ENCODE peak calls at places on chromosomes 16 and 17, in nine cellular contexts. One of them, this sample, is unnamed.

GRCh38 chr17:64244165-64244564 is 18.9 kb downstream of the TEX2 start:
- DNase-seq in astrocyte of the spinal cord: no peak
- DNase-seq in heart left ventricle: no peak
- DNase-seq in heart right ventricle: no peak
- DNase-seq in AG04449: no peak
- DNase-seq in cardiac fibroblast: peak; percentile 64
- DNase-seq in OCI-LY7: no peak
- DNase-seq in thoracic aorta: no peak
- DNase-seq in transverse colon: no peak
- DNase-seq in this sample: peak; percentile 34

GRCh38 chr16:19380316-19380715 is 37.4 kb upstream of the TMC5 start:
- DNase-seq in astrocyte of the spinal cord: no peak
- DNase-seq in heart left ventricle: no peak
- DNase-seq in heart right ventricle: no peak
- DNase-seq in AG04449: no peak
- DNase-seq in cardiac fibroblast: no peak
- DNase-seq in OCI-LY7: peak; percentile 50
- DNase-seq in thoracic aorta: no peak
- DNase-seq in transverse colon: no peak
- DNase-seq in this sample: no peak

GRCh38 chr17:62309381-62309780 is 71.0 kb upstream of the EFCAB3 start:
- DNase-seq in astrocyte of the spinal cord: no peak
- DNase-seq in heart left ventricle: no peak
- DNase-seq in heart right ventricle: no peak
- DNase-seq in AG04449: no peak
- DNase-seq in cardiac fibroblast: peak; percentile 1
- DNase-seq in OCI-LY7: no peak
- DNase-seq in thoracic aorta: no peak
- DNase-seq in transverse colon: no peak
- DNase-seq in this sample: peak; percentile 5

GRCh38 chr17:48995871-48996695 is 1.1 kb upstream of the IGF2BP1 start:
- DNase-seq in astrocyte of the spinal cord: peak; percentile 29
- DNase-seq in heart left ventricle: no peak
- DNase-seq in heart right ventricle: no peak
- DNase-seq in AG04449: no peak
- DNase-seq in cardiac fibroblast: no peak
- DNase-seq in OCI-LY7: peak; percentile 66
- DNase-seq in thoracic aorta: no peak
- DNase-seq in transverse colon: no peak
- DNase-seq in this sample: no peak

GRCh38 chr17:48487221-48487620 is 43.6 kb downstream of the HOXB1 start:
- DNase-seq in astrocyte of the spinal cord: no peak
- DNase-seq in heart left ventricle: no peak
- DNase-seq in heart right ventricle: no peak
- DNase-seq in AG04449: no peak
- DNase-seq in cardiac fibroblast: no peak
- DNase-seq in OCI-LY7: no peak
- DNase-seq in thoracic aorta: no peak
- DNase-seq in transverse colon: no peak
- DNase-seq in this sample: no peak

GRCh38 chr16:87318158-87318644 is 1.0 kb upstream of the C16orf95 start:
- DNase-seq in astrocyte of the spinal cord: no peak
- DNase-seq in heart left ventricle: no peak
- DNase-seq in heart right ventricle: no peak
- DNase-seq in AG04449: no peak
- DNase-seq in cardiac fibroblast: peak; percentile 12
- DNase-seq in OCI-LY7: peak; percentile 13
- DNase-seq in thoracic aorta: no peak
- DNase-seq in transverse colon: no peak
- DNase-seq in this sample: no peak

GRCh38 chr16:11264155-11264832 is 4.8 kb downstream of the TNP2 start:
- DNase-seq in astrocyte of the spinal cord: no peak
- DNase-seq in heart left ventricle: no peak
- DNase-seq in heart right ventricle: no peak
- DNase-seq in AG04449: no peak
- DNase-seq in cardiac fibroblast: no peak
- DNase-seq in OCI-LY7: peak; percentile 39
- DNase-seq in thoracic aorta: no peak
- DNase-seq in transverse colon: peak; percentile 35
- DNase-seq in this sample: no peak

GRCh38 chr16:54443839-54444238 is 157.3 kb upstream of the IRX3 start:
- DNase-seq in astrocyte of the spinal cord: no peak
- DNase-seq in heart left ventricle: no peak
- DNase-seq in heart right ventricle: no peak
- DNase-seq in AG04449: no peak
- DNase-seq in cardiac fibroblast: no peak
- DNase-seq in OCI-LY7: no peak
- DNase-seq in thoracic aorta: no peak
- DNase-seq in transverse colon: no peak
- DNase-seq in this sample: no peak

GRCh38 chr17:4500188-4500565 is 1.5 kb downstream of the SPNS2 start:
- DNase-seq in astrocyte of the spinal cord: no peak
- DNase-seq in heart left ventricle: no peak
- DNase-seq in heart right ventricle: no peak
- DNase-seq in AG04449: no peak
- DNase-seq in cardiac fibroblast: no peak
- DNase-seq in OCI-LY7: no peak
- DNase-seq in thoracic aorta: no peak
- DNase-seq in transverse colon: no peak
- DNase-seq in this sample: no peak

GRCh38 chr17:29108806-29109476 is 66.0 kb downstream of the PIPOX start:
- DNase-seq in astrocyte of the spinal cord: no peak
- DNase-seq in heart left ventricle: no peak
- DNase-seq in heart right ventricle: no peak
- DNase-seq in AG04449: no peak
- DNase-seq in cardiac fibroblast: no peak
- DNase-seq in OCI-LY7: no peak
- DNase-seq in thoracic aorta: no peak
- DNase-seq in transverse colon: no peak
- DNase-seq in this sample: no peak

GRCh38 chr17:29109477-29110371 is 66.8 kb downstream of the PIPOX start:
- DNase-seq in astrocyte of the spinal cord: no peak
- DNase-seq in heart left ventricle: no peak
- DNase-seq in heart right ventricle: no peak
- DNase-seq in AG04449: no peak
- DNase-seq in cardiac fibroblast: no peak
- DNase-seq in OCI-LY7: no peak
- DNase-seq in thoracic aorta: no peak
- DNase-seq in transverse colon: no peak
- DNase-seq in this sample: no peak

GRCh38 chr17:29110372-29110757 is 67.4 kb downstream of the PIPOX start:
- DNase-seq in astrocyte of the spinal cord: no peak
- DNase-seq in heart left ventricle: no peak
- DNase-seq in heart right ventricle: no peak
- DNase-seq in AG04449: no peak
- DNase-seq in cardiac fibroblast: no peak
- DNase-seq in OCI-LY7: no peak
- DNase-seq in thoracic aorta: no peak
- DNase-seq in transverse colon: no peak
- DNase-seq in this sample: no peak

GRCh38 chr17:29107084-29107483 is 64.1 kb downstream of the PIPOX start:
- DNase-seq in astrocyte of the spinal cord: no peak
- DNase-seq in heart left ventricle: no peak
- DNase-seq in heart right ventricle: no peak
- DNase-seq in AG04449: no peak
- DNase-seq in cardiac fibroblast: no peak
- DNase-seq in OCI-LY7: no peak
- DNase-seq in thoracic aorta: no peak
- DNase-seq in transverse colon: no peak
- DNase-seq in this sample: no peak

GRCh38 chr17:29107933-29108805 is 65.2 kb downstream of the PIPOX start:
- DNase-seq in astrocyte of the spinal cord: no peak
- DNase-seq in heart left ventricle: peak; percentile 69
- DNase-seq in heart right ventricle: peak; percentile 60
- DNase-seq in AG04449: no peak
- DNase-seq in cardiac fibroblast: no peak
- DNase-seq in OCI-LY7: no peak
- DNase-seq in thoracic aorta: no peak
- DNase-seq in transverse colon: no peak
- DNase-seq in this sample: no peak
- TF ChIP-seq CTCF in astrocyte of the spinal cord: no peak
- TF ChIP-seq CTCF in heart left ventricle: no peak
- TF ChIP-seq CTCF in heart right ventricle: no peak
- TF ChIP-seq CTCF in AG04449: no peak
- TF ChIP-seq CTCF in cardiac fibroblast: peak; percentile 14
- TF ChIP-seq CTCF in OCI-LY7: no peak
- TF ChIP-seq CTCF in thoracic aorta: no peak
- TF ChIP-seq CTCF in transverse colon: no peak
- TF ChIP-seq CTCF in this sample: no peak

DNA sequence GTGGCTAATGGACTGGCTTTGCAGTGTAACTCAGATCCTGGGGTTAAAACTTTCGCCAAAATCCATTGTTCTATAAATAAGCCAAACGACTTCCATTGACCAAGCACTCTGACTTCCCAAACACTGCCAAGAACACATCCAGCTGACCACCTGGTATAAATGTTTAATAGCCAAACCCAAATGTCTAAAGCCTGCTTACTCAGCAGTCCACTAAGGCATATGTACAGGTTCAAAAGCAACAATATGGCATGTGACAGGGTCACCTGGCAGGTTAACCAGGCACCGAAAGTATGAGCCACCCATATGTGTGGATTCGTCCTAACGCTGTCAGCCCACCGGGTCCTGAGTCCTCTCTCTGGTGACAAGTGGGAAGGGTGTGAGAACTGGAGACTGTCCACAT is 2.1 kb downstream of the CSNK1D start:
- DNase-seq in astrocyte of the spinal cord: no peak
- DNase-seq in heart left ventricle: no peak
- DNase-seq in heart right ventricle: no peak
- DNase-seq in AG04449: no peak
- DNase-seq in cardiac fibroblast: no peak
- DNase-seq in OCI-LY7: no peak
- DNase-seq in thoracic aorta: no peak
- DNase-seq in transverse colon: no peak
- DNase-seq in this sample: no peak
- H3K4me3 ChIP-seq in astrocyte of the spinal cord: no peak overlapping the region
- H3K4me3 ChIP-seq in heart left ventricle: no peak overlapping the region
- H3K4me3 ChIP-seq in heart right ventricle: no peak overlapping the region
- H3K4me3 ChIP-seq in AG04449: peak overlapping the region; percentile 79
- H3K4me3 ChIP-seq in cardiac fibroblast: no peak overlapping the region
- H3K4me3 ChIP-seq in OCI-LY7: no peak overlapping the region
- H3K4me3 ChIP-seq in thoracic aorta: no peak overlapping the region
- H3K4me3 ChIP-seq in transverse colon: no peak overlapping the region
- H3K4me3 ChIP-seq in this sample: peak overlapping the region; percentile 85

GRCh38 chr16:9868606-9869149 is 313.6 kb downstream of the GRIN2A start:
- DNase-seq in astrocyte of the spinal cord: no peak
- DNase-seq in heart left ventricle: no peak
- DNase-seq in heart right ventricle: no peak
- DNase-seq in AG04449: no peak
- DNase-seq in cardiac fibroblast: no peak
- DNase-seq in OCI-LY7: no peak
- DNase-seq in thoracic aorta: no peak
- DNase-seq in transverse colon: no peak
- DNase-seq in this sample: no peak
- TF ChIP-seq CTCF in astrocyte of the spinal cord: no peak
- TF ChIP-seq CTCF in heart left ventricle: no peak
- TF ChIP-seq CTCF in heart right ventricle: no peak
- TF ChIP-seq CTCF in AG04449: no peak
- TF ChIP-seq CTCF in cardiac fibroblast: no peak
- TF ChIP-seq CTCF in OCI-LY7: no peak
- TF ChIP-seq CTCF in thoracic aorta: no peak
- TF ChIP-seq CTCF in transverse colon: no peak
- TF ChIP-seq CTCF in this sample: no peak

GRCh38 chr16:71448274-71448866 is 6.5 kb upstream of the TLE7 start:
- DNase-seq in astrocyte of the spinal cord: no peak
- DNase-seq in heart left ventricle: no peak
- DNase-seq in heart right ventricle: no peak
- DNase-seq in AG04449: no peak
- DNase-seq in cardiac fibroblast: no peak
- DNase-seq in OCI-LY7: no peak
- DNase-seq in thoracic aorta: no peak
- DNase-seq in transverse colon: no peak
- DNase-seq in this sample: no peak
- H3K4me3 ChIP-seq in astrocyte of the spinal cord: no peak overlapping the region
- H3K4me3 ChIP-seq in heart left ventricle: no peak overlapping the region
- H3K4me3 ChIP-seq in heart right ventricle: no peak overlapping the region
- H3K4me3 ChIP-seq in AG04449: no peak overlapping the region
- H3K4me3 ChIP-seq in cardiac fibroblast: no peak overlapping the region
- H3K4me3 ChIP-seq in OCI-LY7: no peak overlapping the region
- H3K4me3 ChIP-seq in thoracic aorta: peak overlapping the region; percentile 29
- H3K4me3 ChIP-seq in transverse colon: no peak overlapping the region
- H3K4me3 ChIP-seq in this sample: no peak overlapping the region

GRCh38 chr16:1443403-1443973 is 868 bp downstream of the CCDC154 start:
- DNase-seq in astrocyte of the spinal cord: no peak
- DNase-seq in heart left ventricle: no peak
- DNase-seq in heart right ventricle: no peak
- DNase-seq in AG04449: no peak
- DNase-seq in cardiac fibroblast: no peak
- DNase-seq in OCI-LY7: no peak
- DNase-seq in thoracic aorta: no peak
- DNase-seq in transverse colon: no peak
- DNase-seq in this sample: no peak
- TF ChIP-seq CTCF in astrocyte of the spinal cord: no peak
- TF ChIP-seq CTCF in heart left ventricle: no peak
- TF ChIP-seq CTCF in heart right ventricle: no peak
- TF ChIP-seq CTCF in AG04449: no peak
- TF ChIP-seq CTCF in cardiac fibroblast: no peak
- TF ChIP-seq CTCF in OCI-LY7: no peak
- TF ChIP-seq CTCF in thoracic aorta: no peak
- TF ChIP-seq CTCF in transverse colon: no peak
- TF ChIP-seq CTCF in this sample: no peak

DNA sequence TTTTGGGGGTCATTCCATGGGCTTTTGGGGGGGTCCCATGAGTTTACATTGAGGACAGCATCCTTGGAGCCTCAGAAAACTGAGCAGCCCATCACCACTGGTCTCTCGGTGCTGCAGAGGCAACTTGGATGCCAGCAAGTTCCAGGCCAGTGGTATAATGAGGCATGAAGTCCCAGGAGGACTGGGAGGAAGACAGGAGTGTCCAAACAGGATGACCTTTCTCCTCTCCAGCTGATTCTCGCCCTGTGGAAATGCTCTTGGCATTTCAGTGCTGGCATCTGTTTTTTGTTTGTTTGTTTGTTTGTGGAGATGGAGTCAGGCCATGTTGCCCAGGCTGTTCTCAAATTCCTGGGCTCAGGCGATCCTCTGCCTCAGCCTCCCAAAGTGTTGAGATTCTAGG is 347.6 kb downstream of the SNX29 start:
- DNase-seq in astrocyte of the spinal cord: no peak
- DNase-seq in heart left ventricle: no peak
- DNase-seq in heart right ventricle: no peak
- DNase-seq in AG04449: no peak
- DNase-seq in cardiac fibroblast: no peak
- DNase-seq in OCI-LY7: no peak
- DNase-seq in thoracic aorta: no peak
- DNase-seq in transverse colon: no peak
- DNase-seq in this sample: no peak
- H3K4me3 ChIP-seq in astrocyte of the spinal cord: no peak overlapping the region
- H3K4me3 ChIP-seq in heart left ventricle: no peak overlapping the region
- H3K4me3 ChIP-seq in heart right ventricle: no peak overlapping the region
- H3K4me3 ChIP-seq in AG04449: no peak overlapping the region
- H3K4me3 ChIP-seq in cardiac fibroblast: no peak overlapping the region
- H3K4me3 ChIP-seq in OCI-LY7: peak overlapping the region; percentile 10
- H3K4me3 ChIP-seq in thoracic aorta: no peak overlapping the region
- H3K4me3 ChIP-seq in transverse colon: no peak overlapping the region
- H3K4me3 ChIP-seq in this sample: no peak overlapping the region

This sample was measured in fibroblast of pulmonary artery.